ENCODE peak calls at places on chromosomes 4 and X, in six cellular contexts. T is BJ, O is BE2C, L is GM23338, X is SIG-M5, E is AG09319. W is an unnamed sample.

GRCh38 chrX:117510453-117510852 is 606.2 kb downstream of the KLHL13 start:
- DNase-seq in T (no peak), L (peak), O (peak), X (no peak), E (no peak), W (no peak)

GRCh38 chr4:113384600-113384999 is 335.1 kb downstream of the ANK2 start:
- DNase-seq in T (peak), L (no peak), O (no peak), X (no peak), E (no peak), W (no peak)

GRCh38 chrX:140495739-140496138 is 9.1 kb downstream of the SOX3 start:
- DNase-seq in X (no peak), T (no peak), E (no peak), L (no peak), O (no peak), W (no peak)

GRCh38 chr4:7432531-7433375 is 2.0 kb downstream of the PSAPL1 start:
- DNase-seq in O (no peak), L (no peak), E (no peak), X (no peak), T (no peak), W (no peak)

GRCh38 chr4:139301143-139301820 is at the start of gene NAA15:
- DNase-seq in O (peak), E (peak), T (peak), L (peak), X (peak), W (peak)

GRCh38 chr4:2847297-2847871 is 3.7 kb downstream of the ADD1 start:
- DNase-seq in E (no peak), L (no peak), O (no peak), X (no peak), T (no peak), W (no peak)

GRCh38 chr4:153651041-153651960 is 32.8 kb upstream of the TLR2 start:
- DNase-seq in T (no peak), X (peak), O (no peak), E (no peak), L (no peak), W (no peak)

GRCh38 chr4:87067120-87067885 is 132.5 kb downstream of the AFF1 start:
- DNase-seq in O (no peak), E (peak), L (no peak), T (no peak), X (no peak), W (no peak)

GRCh38 chr4:186283311-186283710 is 17.3 kb downstream of the F11 start:
- DNase-seq in T (no peak), O (no peak), L (no peak), E (no peak), X (no peak), W (no peak)

GRCh38 chr4:6188687-6189305 is 11.6 kb downstream of the JAKMIP1 start:
- DNase-seq in O (no peak), E (no peak), L (no peak), T (no peak), X (no peak), W (no peak)

GRCh38 chr4:186946682-186947294 is 223.1 kb upstream of the FAT1 start:
- DNase-seq in T (no peak), L (peak), E (no peak), O (peak), X (no peak), W (peak)

GRCh38 chrX:1521459-1521956 is 15.5 kb downstream of the P2RY8 start:
- DNase-seq in E (no peak), O (no peak), T (no peak), L (peak), X (peak), W (no peak)

GRCh38 chr4:2194556-2194955 is 47.4 kb downstream of the HAUS3 start:
- DNase-seq in T (no peak), O (no peak), X (no peak), E (no peak), L (no peak), W (no peak)

GRCh38 chr4:123090886-123091285 is 168.5 kb upstream of the NUDT6 start:
- DNase-seq in X (no peak), E (no peak), O (no peak), T (no peak), L (no peak), W (no peak)

GRCh38 chrX:13747836-13748235 is 13.3 kb downstream of the OFD1 start:
- DNase-seq in T (no peak), E (peak), X (no peak), L (peak), O (peak), W (peak)

GRCh38 chr4:168877779-168878491 is 132.1 kb downstream of the CBR4 start:
- DNase-seq in X (no peak), T (no peak), E (no peak), O (peak), L (peak), W (peak)

GRCh38 chr4:8675383-8675782 is 82.8 kb downstream of the CPZ start:
- DNase-seq in E (no peak), L (peak), X (no peak), T (no peak), O (no peak), W (no peak)

GRCh38 chrX:113059714-113060113 is 219.1 kb upstream of the AMOT start:
- DNase-seq in T (no peak), O (no peak), L (no peak), X (no peak), E (peak), W (no peak)

GRCh38 chr4:10055871-10056270 is 34.6 kb upstream of the SLC2A9 start:
- DNase-seq in O (no peak), L (no peak), X (no peak), E (no peak), T (no peak), W (no peak)

GRCh38 chrX:47078129-47079043 is at the start of gene RGN:
- DNase-seq in X (no peak), E (no peak), L (peak), O (no peak), T (no peak), W (peak)

GRCh38 chr4:67700874-67701850 is at the start of gene UBA6:
- DNase-seq in E (peak), O (peak), X (peak), L (peak), T (peak), W (peak)

GRCh38 chr4:113449407-113449974 is 312.0 kb downstream of the CAMK2D start:
- DNase-seq in L (no peak), O (no peak), X (no peak), E (no peak), T (no peak), W (no peak)

GRCh38 chr4:113701156-113701555 is 60.4 kb downstream of the CAMK2D start:
- DNase-seq in L (no peak), X (no peak), T (no peak), O (no peak), E (no peak), W (no peak)

GRCh38 chr4:7665321-7665720 is 230.6 kb upstream of the PSAPL1 start:
- DNase-seq in O (no peak), T (no peak), X (no peak), L (no peak), E (no peak), W (no peak)

GRCh38 chrX:57752866-57753265 is 72.8 kb upstream of the NLRP2B start:
- DNase-seq in T (no peak), E (no peak), O (no peak), L (peak), X (no peak), W (peak)

GRCh38 chr4:181662383-181662782 is 580.8 kb upstream of the TENM3 start:
- DNase-seq in E (no peak), T (no peak), X (no peak), L (no peak), O (no peak), W (no peak)

GRCh38 chr4:13218316-13218958 is 265.7 kb downstream of the RAB28 start:
- DNase-seq in X (no peak), T (no peak), E (no peak), L (no peak), O (no peak), W (no peak)

GRCh38 chrX:9433596-9433995 is 31.3 kb upstream of the TBL1X start:
- DNase-seq in T (no peak), O (no peak), X (no peak), E (no peak), L (no peak), W (no peak)

GRCh38 chr4:25817059-25817681 is 45.6 kb downstream of the SEL1L3 start:
- DNase-seq in T (no peak), X (no peak), O (no peak), L (no peak), E (no peak), W (no peak)

GRCh38 chrX:129787336-129788055 is 7.7 kb downstream of the SASH3 start:
- DNase-seq in X (no peak), L (no peak), T (no peak), E (no peak), O (no peak), W (no peak)

GRCh38 chr4:7240341-7240740 is 48.0 kb downstream of the SORCS2 start:
- DNase-seq in E (no peak), O (no peak), L (no peak), T (no peak), X (no peak), W (no peak)

GRCh38 chrX:70132244-70132643 is 1.0 kb upstream of the IGBP1 start:
- DNase-seq in O (no peak), X (no peak), T (no peak), E (no peak), L (no peak), W (no peak)

GRCh38 chr4:101356928-101357327 is 9.6 kb upstream of the PPP3CA start:
- DNase-seq in X (no peak), T (peak), L (no peak), E (peak), O (no peak), W (no peak)

GRCh38 chr4:54543088-54543795 is 114.5 kb upstream of the KIT start:
- DNase-seq in L (no peak), O (no peak), E (no peak), X (no peak), T (peak), W (no peak)

GRCh38 chr4:165325732-165326512 is 1.5 kb upstream of the MSMO1 start:
- DNase-seq in L (peak), O (no peak), T (no peak), E (peak), X (no peak), W (no peak)

GRCh38 chr4:4574792-4575191 is 32.9 kb upstream of the STX18 start:
- DNase-seq in L (peak), X (no peak), O (peak), T (peak), E (peak), W (no peak)

W was measured in glutamatergic neuron.